ENCODE peak calls at places on chromosomes 16 and 17, in eight cellular contexts. I is GM12878, G is K562, P is HCT116, U is heart left ventricle, N is body of pancreas, M is right lobe of liver, Y is HepG2. A is an unnamed sample.
A peak's percentile ranks its signal among the peaks of the same experiment; 100 is the strongest.

GRCh38 chr16:27177031-27177774 is 26.1 kb upstream of the KDM8 start:
- ATAC-seq in I (no peak), U (no peak), M (no peak), Y (no peak), N (no peak), P (no peak), G (no peak), A (no peak)

GRCh38 chr17:2723505-2723996 is 12.0 kb upstream of the CLUH start:
- ATAC-seq in U (peak; percentile 19), N (no peak), I (no peak), Y (peak; percentile 20), P (peak; percentile 46), M (no peak), G (no peak), A (no peak)

GRCh38 chr17:2250140-2251095 is 53.2 kb downstream of the SMG6 start:
- ATAC-seq in I (no peak), Y (no peak), U (no peak), N (no peak), P (no peak), G (no peak), M (no peak), A (no peak)

GRCh38 chr17:67139784-67140665 is 95.7 kb downstream of the CACNG1 start:
- ATAC-seq in G (peak; percentile 78), N (peak; percentile 99), Y (peak; percentile 83), I (peak; percentile 24), P (peak; percentile 78), U (peak; percentile 78), M (peak; percentile 44), A (no peak)

GRCh38 chr17:82489117-82489516 is 30.4 kb upstream of the FOXK2 start:
- ATAC-seq in U (peak; percentile 92), N (no peak), M (no peak), P (no peak), Y (no peak), I (no peak), G (peak; percentile 20), A (peak; percentile 89)

GRCh38 chr16:70430667-70431536 is 8.0 kb downstream of the ST3GAL2 start:
- ATAC-seq in M (no peak), Y (no peak), N (no peak), G (peak; percentile 44), P (no peak), I (peak; percentile 65), U (no peak), A (no peak)

GRCh38 chr17:3738562-3739295 is 15.0 kb downstream of the HASPIN start:
- ATAC-seq in M (peak; percentile 28), P (peak; percentile 71), U (no peak), G (peak; percentile 69), Y (peak; percentile 44), I (peak; percentile 82), N (peak; percentile 77), A (peak; percentile 23)

GRCh38 chr16:661184-661821 is 6.6 kb upstream of the RHOT2 start:
- ATAC-seq in I (no peak), Y (no peak), U (peak; percentile 2), G (peak; percentile 36), M (peak; percentile 18), P (no peak), N (no peak), A (peak; percentile 1)

GRCh38 chr17:39484178-39484577 is 22.9 kb downstream of the CDK12 start:
- ATAC-seq in U (no peak), I (peak; percentile 93), P (no peak), N (no peak), Y (no peak), G (no peak), M (no peak), A (no peak)

GRCh38 chr16:49854227-49855203 is 1.4 kb downstream of the ZNF423 start:
- ATAC-seq in G (no peak), U (peak; percentile 1), N (no peak), I (no peak), P (peak; percentile 2), M (no peak), Y (peak; percentile 37), A (peak; percentile 14)

GRCh38 chr17:17167986-17168385 is 38.1 kb downstream of the PLD6 start:
- ATAC-seq in I (no peak), Y (peak; percentile 25), G (no peak), M (no peak), P (no peak), U (no peak), N (no peak), A (no peak)
- H3K27me3 ChIP-seq in I (no peaks in the 10 kb centered on the region), Y (no peaks in the 10 kb centered on the region), G (no peaks in the 10 kb centered on the region), M (no peaks in the 10 kb centered on the region), P (no peaks in the 10 kb centered on the region), U (no peaks in the 10 kb centered on the region), N (no peaks in the 10 kb centered on the region), A (no peaks in the 10 kb centered on the region)

DNA sequence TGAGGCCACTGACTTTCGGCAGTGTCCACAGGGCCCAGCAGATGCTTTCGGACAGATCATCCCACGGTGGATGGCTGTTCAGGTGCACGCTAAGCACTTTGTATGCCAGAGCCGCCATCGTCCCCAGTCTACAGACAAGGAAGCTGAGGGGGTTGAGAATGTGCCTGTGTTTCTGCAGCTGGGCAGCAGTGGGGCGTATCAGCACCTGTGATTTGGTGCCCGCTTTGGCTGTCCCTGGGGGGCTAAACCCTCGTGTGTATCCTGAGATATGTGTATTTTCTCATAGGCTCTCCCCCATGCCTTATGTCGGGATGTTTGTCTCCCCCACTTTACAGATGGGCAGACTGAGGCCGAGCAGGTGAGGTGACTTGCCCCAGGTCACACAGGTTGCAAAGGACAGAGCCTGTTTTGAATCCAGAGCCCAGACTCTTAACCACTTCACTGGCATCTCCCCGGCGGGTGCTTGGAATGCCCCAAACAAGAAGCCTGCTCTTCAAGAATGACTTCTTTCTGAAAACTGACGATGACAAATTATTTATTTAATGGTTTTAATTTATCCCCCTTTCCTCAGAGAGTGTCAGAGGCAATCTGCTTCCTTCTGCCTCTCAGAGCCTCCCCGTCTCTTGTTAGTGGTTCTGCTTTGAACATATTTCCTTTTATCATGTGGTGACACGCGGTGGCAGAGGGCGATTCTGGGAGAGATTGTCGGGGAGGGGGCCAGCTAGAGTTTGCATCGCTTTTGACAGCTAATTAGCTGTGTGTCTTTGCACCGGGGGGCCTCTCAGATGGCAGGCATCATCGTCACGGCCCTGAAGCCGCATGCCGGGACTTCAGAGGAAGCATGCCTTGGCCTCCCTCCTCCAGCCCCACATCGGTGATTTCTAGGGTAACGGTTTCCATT is 149.6 kb upstream of the CIBAR2 start:
- ATAC-seq in Y (no peak), M (no peak), P (no peak), I (no peak), G (peak; percentile 73), N (no peak), U (no peak), A (no peak)
- TF ChIP-seq POLR2A in Y (no peak), M (no peak), P (no peak), I (no peak), G (no peak), N (no peak), U (no peak), A (no peak)

GRCh38 chr16:15770512-15770911 is 86.3 kb downstream of the MYH11 start:
- ATAC-seq in M (no peak), U (peak; percentile 12), P (no peak), Y (no peak), N (no peak), I (no peak), G (no peak), A (no peak)

GRCh38 chr16:15773964-15774363 is 82.9 kb downstream of the MYH11 start:
- ATAC-seq in P (no peak), Y (no peak), I (no peak), U (no peak), N (no peak), G (no peak), M (no peak), A (no peak)

GRCh38 chr16:15772579-15773293 is 84.1 kb downstream of the MYH11 start:
- ATAC-seq in U (no peak), N (no peak), G (no peak), M (no peak), Y (no peak), I (no peak), P (no peak), A (no peak)

GRCh38 chr16:15770107-15770506 is 86.7 kb downstream of the MYH11 start:
- ATAC-seq in M (peak; percentile 48), I (no peak), U (peak; percentile 82), P (no peak), N (no peak), Y (no peak), G (no peak), A (peak; percentile 19)

DNA sequence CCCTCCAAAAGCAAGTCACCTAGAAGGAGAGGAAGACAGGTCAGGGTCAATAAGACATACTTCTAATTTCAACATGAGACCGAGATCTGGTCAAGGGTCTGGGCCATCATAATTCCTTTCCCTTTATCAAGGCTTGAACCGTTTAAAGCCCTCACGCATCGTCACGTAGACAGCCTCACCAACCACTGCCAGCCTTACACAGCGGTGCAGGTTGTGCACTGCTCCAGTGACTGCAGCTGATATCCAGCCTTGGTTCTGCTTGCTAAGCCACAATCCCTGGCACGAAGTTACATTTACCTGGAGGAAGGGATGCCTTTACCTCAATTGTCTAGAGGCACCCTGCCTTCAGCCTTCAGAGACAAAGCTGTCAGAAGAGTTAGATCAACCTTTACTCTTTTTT is 85.1 kb downstream of the MYH11 start:
- ATAC-seq in P (no peak), M (no peak), G (no peak), Y (no peak), N (no peak), I (no peak), U (no peak), A (no peak)
- H3K27me3 ChIP-seq in P (no peaks in the 10 kb centered on the region), M (no peaks in the 10 kb centered on the region), G (peaks cover 48% of the 10 kb centered on the region), Y (no peaks in the 10 kb centered on the region), N (no peaks in the 10 kb centered on the region), I (no peaks in the 10 kb centered on the region), U (no peaks in the 10 kb centered on the region), A (no peaks in the 10 kb centered on the region)

GRCh38 chr17:48751733-48752398 is 23.3 kb upstream of the HOXB13 start:
- ATAC-seq in I (no peak), G (no peak), N (no peak), U (no peak), P (no peak), Y (no peak), M (no peak), A (no peak)

GRCh38 chr17:48755346-48755745 is 26.8 kb upstream of the HOXB13 start:
- ATAC-seq in I (no peak), Y (no peak), U (no peak), N (no peak), P (no peak), G (no peak), M (no peak), A (no peak)

GRCh38 chr17:48752399-48753288 is 24.1 kb upstream of the HOXB13 start:
- ATAC-seq in M (no peak), I (no peak), Y (peak; percentile 18), N (no peak), U (no peak), P (no peak), G (no peak), A (no peak)

GRCh38 chr17:48754500-48755261 is 26.1 kb upstream of the HOXB13 start:
- ATAC-seq in I (no peak), U (no peak), G (no peak), Y (peak; percentile 51), P (no peak), M (no peak), N (no peak), A (no peak)

DNA sequence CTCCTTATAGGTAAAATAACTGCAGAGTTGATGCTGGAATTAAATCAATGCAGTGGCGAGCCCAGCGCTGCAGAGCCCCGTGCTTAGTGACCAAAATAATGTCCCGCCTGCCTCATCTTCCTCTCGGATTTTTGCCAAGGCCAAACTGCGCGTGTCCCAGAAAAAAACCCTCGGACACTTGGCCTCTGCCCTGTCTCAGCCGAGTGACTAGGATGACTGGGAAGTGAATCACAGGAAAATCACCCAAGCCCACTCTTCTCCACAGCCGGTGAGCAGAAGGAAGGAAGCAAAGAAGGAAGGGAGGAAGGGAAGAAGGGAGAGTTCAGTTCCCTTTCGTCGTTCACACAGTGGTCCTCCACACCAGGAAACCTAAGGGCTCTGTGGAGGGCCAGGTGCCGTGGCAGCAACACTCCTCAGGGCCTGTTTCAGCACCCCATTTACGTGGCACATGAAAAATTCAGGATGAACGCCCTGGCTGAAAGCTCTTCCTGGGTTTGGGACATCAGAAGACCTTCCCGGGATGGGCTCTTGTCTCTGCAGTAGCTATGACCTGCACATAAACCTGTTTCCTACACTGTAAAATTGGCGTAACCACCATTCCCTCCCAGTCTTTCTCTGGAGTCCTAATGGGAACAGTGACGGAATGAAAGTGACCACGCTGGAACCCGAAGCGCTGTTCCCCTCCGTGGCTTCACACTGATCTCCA is 25.4 kb upstream of the HOXB13 start:
- ATAC-seq in N (no peak), I (no peak), G (no peak), M (no peak), Y (no peak), U (no peak), P (no peak), A (no peak)
- TF ChIP-seq POLR2A in N (no peak), I (no peak), G (no peak), M (no peak), Y (no peak), U (no peak), P (no peak), A (no peak)

A was measured in gastroesophageal sphincter.